ENCODE peak calls at places on chromosomes 4 and X, in four cellular contexts. S is left ventricle myocardium inferior; G is Jurkat, Clone E6-1; M is cardiac muscle cell. E is an unnamed sample.

GRCh38 chr4:666436-666810 is 7.7 kb downstream of the ATP5ME start:
- DNase-seq in S (no peak), G (no peak), M (no peak), E (no peak)

GRCh38 chr4:96164814-96165351 is 325.0 kb downstream of the PDHA2 start:
- DNase-seq in S (no peak), G (no peak), M (peak), E (peak)

GRCh38 chr4:3475041-3475712 is 12.1 kb downstream of the DOK7 start:
- DNase-seq in S (no peak), G (no peak), M (no peak), E (no peak)

GRCh38 chr4:78654809-78655208 is 103.2 kb downstream of the ANXA3 start:
- DNase-seq in S (no peak), G (no peak), M (peak), E (no peak)

GRCh38 chr4:178244785-178245184 is 802.5 kb upstream of the AGA start:
- DNase-seq in S (no peak), G (no peak), M (no peak), E (no peak)

GRCh38 chr4:116522922-116523321 is 562.5 kb downstream of the TRAM1L1 start:
- DNase-seq in S (no peak), G (no peak), M (no peak), E (no peak)

GRCh38 chr4:18111100-18111499 is 89.5 kb upstream of the LCORL start:
- DNase-seq in S (no peak), G (no peak), M (no peak), E (peak)

GRCh38 chr4:15479089-15479912 is 9.6 kb downstream of the CC2D2A start:
- DNase-seq in S (no peak), G (peak), M (peak), E (peak)

GRCh38 chrX:24423960-24424359 is 41.1 kb upstream of the PDK3 start:
- DNase-seq in S (no peak), G (no peak), M (peak), E (no peak)

GRCh38 chr4:48943387-48943786 is 36.8 kb upstream of the OCIAD2 start:
- DNase-seq in S (no peak), G (no peak), M (no peak), E (no peak)

DNA sequence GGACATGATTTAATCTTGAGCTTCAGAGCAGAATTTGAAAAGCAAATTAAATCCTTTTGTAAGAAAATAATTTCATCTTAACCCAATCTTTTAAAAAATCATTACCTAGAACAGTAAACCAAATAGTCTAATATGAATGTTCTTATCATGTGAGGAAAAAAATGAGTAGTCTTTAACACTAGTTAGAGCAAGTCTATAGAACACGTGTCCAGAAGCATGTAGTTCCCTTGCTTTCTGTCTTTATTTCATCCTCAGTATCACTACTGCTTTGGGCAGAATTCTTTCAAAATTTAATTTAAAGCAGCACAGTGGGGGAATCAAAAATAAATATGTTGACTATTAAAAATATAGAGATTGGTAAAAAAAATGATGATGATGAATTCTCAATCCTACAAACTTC is 2.1 kb downstream of the RBM47 start:
- DNase-seq in S (no peak), G (no peak), M (no peak), E (no peak)
- H3K4me3 ChIP-seq in S (peak), G (no peak), M (no peak), E (no peak)

GRCh38 chrX:13816899-13817298 is at the start of gene GPM6B:
- DNase-seq in S (no peak), G (no peak), M (no peak), E (no peak)
- H3K4me3 ChIP-seq in S (no peak), G (no peak), M (no peak), E (no peak)

DNA sequence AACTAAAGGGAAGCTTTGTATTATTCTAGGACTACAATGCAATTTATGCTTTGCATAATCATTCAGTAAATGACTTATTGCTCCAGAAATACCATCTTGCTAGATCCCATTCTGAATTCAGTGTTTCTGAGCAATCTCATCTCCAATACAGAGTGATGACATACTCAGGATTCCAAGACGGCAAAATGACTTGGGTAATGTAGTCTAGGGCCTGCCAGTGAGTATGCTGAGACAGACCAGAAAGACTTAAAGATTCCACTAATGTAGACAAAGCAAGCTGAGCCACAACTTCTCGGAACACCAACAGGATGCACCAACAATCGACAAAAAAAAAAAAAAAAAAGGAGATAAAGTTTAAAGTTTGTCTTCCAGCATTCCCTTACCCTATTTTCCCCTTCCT is 939 bp upstream of the SEC24B start:
- DNase-seq in S (no peak), G (no peak), M (peak), E (peak)
- H3K4me3 ChIP-seq in S (peak), G (peak), M (peak), E (peak)

DNA sequence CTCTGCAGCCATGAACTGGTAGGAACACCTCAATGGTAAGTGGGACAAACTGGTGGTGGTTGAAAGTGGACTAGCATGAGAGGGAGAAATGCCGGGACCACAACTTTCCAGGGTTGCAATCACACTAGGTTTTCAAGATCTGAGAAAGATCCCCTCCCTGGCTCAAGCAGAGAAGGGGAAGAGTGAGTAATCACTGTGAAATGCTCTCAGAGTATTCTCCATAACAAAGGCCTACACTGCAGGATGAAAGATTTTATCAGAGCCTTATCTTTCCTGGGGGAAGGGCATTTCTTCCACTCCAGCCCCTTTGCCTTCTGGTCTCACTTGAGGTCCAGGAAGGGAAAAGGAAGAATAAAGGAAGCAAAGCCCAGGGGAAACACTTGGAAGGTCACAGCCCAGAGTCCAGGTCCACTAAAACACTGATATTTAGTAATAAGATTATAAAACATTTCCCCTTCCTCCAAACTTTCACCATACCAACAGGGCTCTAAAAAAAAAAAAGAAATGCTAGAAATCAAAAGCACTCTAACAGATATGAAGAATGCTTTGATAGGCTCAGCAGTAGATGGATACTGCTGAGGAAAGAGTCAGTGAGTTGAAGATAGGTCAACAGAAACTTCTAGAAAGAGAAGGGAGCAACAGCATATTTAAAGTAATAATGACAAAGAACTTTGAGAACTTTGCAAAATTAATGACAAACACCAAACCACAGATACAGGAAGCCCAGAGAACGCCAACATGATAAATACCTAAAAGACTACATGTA is 95.9 kb downstream of the WDFY3 start:
- DNase-seq in S (no peak), G (no peak), M (peak), E (peak)
- H3K4me3 ChIP-seq in S (no peak), G (no peak), M (no peak), E (no peak)

GRCh38 chr4:148007303-148007702 is 275.4 kb downstream of the ARHGAP10 start:
- DNase-seq in S (no peak), G (no peak), M (peak), E (no peak)
- H3K4me3 ChIP-seq in S (no peak), G (no peak), M (no peak), E (no peak)

DNA sequence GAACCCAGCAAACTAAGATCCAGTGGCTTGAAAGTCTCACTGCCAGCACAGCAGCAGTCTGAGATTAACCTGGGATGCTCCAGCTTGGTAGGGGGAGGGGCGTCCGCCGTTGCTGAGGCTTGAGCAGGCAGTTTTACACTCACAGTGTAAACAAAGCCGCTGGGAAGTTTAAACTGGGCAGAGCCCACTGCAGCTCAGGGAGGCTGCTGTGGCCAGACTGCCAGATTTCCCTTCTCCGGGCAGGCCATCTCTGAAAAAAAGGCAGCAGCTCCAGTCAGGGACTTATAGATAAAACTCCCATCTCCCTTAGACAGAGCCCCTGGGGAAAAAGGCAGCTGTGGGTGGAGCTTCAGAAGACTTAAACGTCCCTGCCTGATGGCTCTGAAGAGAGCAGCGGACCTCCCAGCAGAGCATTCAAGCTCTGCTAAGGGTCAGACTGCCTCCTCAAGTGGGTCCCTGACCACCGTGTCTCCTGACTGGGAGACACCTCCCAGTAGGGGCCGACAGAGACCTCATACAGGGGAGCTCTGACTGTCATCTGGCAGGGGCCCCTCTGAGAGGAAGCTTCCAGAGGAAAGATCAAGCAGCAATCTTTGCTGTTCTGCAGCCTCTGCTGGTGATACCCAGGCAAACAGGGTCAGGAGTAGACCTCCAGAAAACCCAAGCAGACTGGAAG is 45.1 kb upstream of the CDX4 start:
- DNase-seq in S (no peak), G (no peak), M (no peak), E (no peak)
- H3K4me3 ChIP-seq in S (no peak), G (no peak), M (no peak), E (no peak)

DNA sequence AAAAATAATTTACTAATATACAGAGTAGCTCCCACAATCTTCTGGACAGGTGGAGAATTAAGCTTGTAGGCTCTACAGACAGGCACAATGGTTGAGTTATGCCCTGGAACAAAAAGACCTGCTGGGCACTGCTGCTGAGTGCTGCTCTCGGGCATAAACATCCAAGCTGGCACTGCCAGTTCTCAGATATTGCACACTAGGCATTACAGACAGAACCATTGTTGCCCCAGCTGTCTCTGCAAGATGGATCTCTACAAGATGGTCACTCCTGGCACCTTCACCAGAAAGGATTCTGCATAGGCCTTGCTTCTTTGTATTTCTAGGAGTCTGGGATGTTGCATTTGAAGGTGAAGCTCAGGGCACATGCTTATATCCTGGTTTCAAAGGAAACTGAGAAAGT is 527.1 kb downstream of the STIM2 start:
- DNase-seq in S (no peak), G (no peak), M (no peak), E (no peak)
- H3K4me3 ChIP-seq in S (no peak), G (no peak), M (no peak), E (no peak)

E was measured in SJCRH30.